ENCODE peak calls at places on chromosomes 5 and 9, in four cellular contexts. L is mesendoderm, R is tibial artery, W is small intestine. A is an unnamed sample. For H3K4me1, the result is how much of the 10 kb centered on the place peaks cover.

GRCh38 chr9:123569343-123569694 is 213.3 kb downstream of the CRB2 start:
- DNase-seq in L (no peak), R (no peak), W (no peak), A (no peak)

GRCh38 chr5:72556351-72557146 is 49.3 kb upstream of the ZNF366 start:
- DNase-seq in R (peak), W (peak), L (peak), A (peak)

GRCh38 chr5:166725585-166725984 is 1565.9 kb upstream of the WWC1 start:
- DNase-seq in R (no peak), W (no peak), L (no peak), A (no peak)

GRCh38 chr9:36136894-36137391 is 410 bp downstream of the GLIPR2 start:
- DNase-seq in R (no peak), L (peak), W (no peak), A (no peak)

GRCh38 chr9:111431684-111432083 is 52.5 kb downstream of the ECPAS start:
- DNase-seq in L (no peak), R (no peak), W (no peak), A (no peak)

GRCh38 chr5:145495741-145496140 is 339.4 kb downstream of the PRELID2 start:
- DNase-seq in W (peak), L (peak), R (no peak), A (no peak)

GRCh38 chr5:53831496-53831895 is 271.1 kb downstream of the NDUFS4 start:
- DNase-seq in W (no peak), L (no peak), R (no peak), A (no peak)

GRCh38 chr9:37486616-37487544 is 1.1 kb downstream of the POLR1E start:
- DNase-seq in W (peak), L (peak), R (peak), A (no peak)

GRCh38 chr5:112165399-112165798 is 253.7 kb downstream of the EPB41L4A start:
- DNase-seq in W (no peak), L (no peak), R (no peak), A (no peak)

GRCh38 chr9:116189683-116190082 is 36.1 kb downstream of the PAPPA start:
- DNase-seq in R (no peak), L (no peak), W (no peak), A (peak)

GRCh38 chr5:139150359-139150999 is 47.7 kb downstream of the SIL1 start:
- DNase-seq in L (no peak), R (no peak), W (no peak), A (no peak)

GRCh38 chr5:1734908-1735289 is 64.7 kb downstream of the MRPL36 start:
- DNase-seq in W (no peak), L (no peak), R (no peak), A (no peak)

GRCh38 chr5:96033116-96033515 is 71.5 kb upstream of the ELL2 start:
- DNase-seq in R (no peak), L (no peak), W (no peak), A (no peak)

GRCh38 chr9:89924611-89925010 is 319.8 kb downstream of the GADD45G start:
- DNase-seq in W (no peak), R (no peak), L (no peak), A (no peak)

GRCh38 chr5:160462167-160462566 is 40.5 kb downstream of the PTTG1 start:
- DNase-seq in W (no peak), R (no peak), L (no peak), A (no peak)

GRCh38 chr5:179836225-179837019 is 15.7 kb downstream of the SQSTM1 start:
- DNase-seq in W (peak), R (no peak), L (no peak), A (peak)

GRCh38 chr5:78527054-78527884 is 121.3 kb downstream of the LHFPL2 start:
- DNase-seq in W (peak), L (peak), R (peak), A (no peak)

GRCh38 chr5:40681351-40682311 is 1.9 kb downstream of the PTGER4 start:
- DNase-seq in R (peak), W (peak), L (peak), A (peak)

GRCh38 chr5:180601591-180602480 is 10.5 kb upstream of the SCGB3A1 start:
- DNase-seq in W (no peak), L (no peak), R (peak), A (peak)

GRCh38 chr9:121939643-121940042 is 153.5 kb downstream of the TTLL11 start:
- DNase-seq in R (no peak), W (no peak), L (no peak), A (no peak)

GRCh38 chr5:135335031-135335828 is 63.8 kb downstream of the MACROH2A1 start:
- DNase-seq in L (no peak), W (no peak), R (no peak), A (no peak)

GRCh38 chr5:148746826-148747535 is 79.4 kb upstream of the ADRB2 start:
- DNase-seq in L (no peak), R (no peak), W (no peak), A (no peak)

DNA sequence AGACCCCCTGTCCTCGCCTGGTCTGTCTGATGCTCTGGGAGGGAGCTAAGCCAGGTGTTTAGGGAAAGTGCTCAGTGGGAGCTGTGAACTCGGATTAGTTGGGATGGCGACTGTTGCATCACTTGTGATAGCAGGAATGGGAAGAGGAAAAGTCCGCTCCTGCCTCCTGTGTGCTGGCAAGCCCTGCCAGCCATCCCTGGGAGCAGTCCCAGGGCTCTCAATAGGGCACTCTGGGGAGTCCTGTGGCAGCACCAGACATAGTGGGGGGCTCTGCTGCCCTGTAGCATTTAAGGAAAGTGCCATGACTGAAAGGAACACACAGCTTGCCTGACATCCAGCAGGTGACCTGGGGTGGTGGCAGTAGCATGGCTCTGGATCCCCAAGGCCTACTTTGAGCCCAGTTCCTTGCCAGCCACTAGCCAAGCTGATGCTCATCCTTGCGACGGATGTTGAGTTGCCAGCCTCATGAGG is 81.5 kb downstream of the AMBP start:
- DNase-seq in R (no peak), L (no peak), W (no peak), A (peak)
- H3K4me1 ChIP-seq in R (under half), L (under half), W (under half), A (under half)

DNA sequence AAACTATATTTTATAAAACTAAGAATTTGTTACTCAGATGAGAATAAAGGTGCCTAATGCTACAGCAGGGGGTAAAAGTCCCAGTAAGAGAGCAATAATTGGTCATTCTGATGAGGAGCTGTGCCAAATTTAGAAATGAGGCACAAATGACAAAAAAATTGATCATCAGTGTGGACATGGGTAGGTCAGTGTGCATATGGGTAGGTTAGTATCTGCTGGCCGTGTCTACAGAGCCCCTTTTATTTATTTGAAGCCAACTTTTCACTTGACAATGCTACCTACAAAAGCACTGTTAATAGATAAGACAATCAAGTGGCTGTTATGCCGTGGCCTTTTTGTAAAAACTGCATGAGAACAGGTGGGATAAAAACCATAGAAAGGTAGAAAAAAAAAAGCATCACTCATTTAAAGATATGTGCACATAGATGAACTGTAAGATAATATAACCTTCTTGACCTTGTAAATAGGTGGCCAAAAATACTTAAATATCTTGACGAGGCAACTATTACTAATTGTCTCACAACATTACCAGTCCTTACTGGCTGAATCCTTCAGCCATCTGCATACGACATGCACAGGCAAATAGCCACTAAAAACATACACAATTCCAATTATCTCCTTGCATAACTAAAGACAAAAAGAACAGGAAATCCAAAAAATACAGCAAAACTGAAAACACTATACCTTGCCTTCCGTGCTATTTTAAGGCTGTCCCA is 454.7 kb downstream of the RAB3C start:
- DNase-seq in R (no peak), W (no peak), L (no peak), A (no peak)
- H3K4me1 ChIP-seq in R (under half), W (under half), L (under half), A (under half)

DNA sequence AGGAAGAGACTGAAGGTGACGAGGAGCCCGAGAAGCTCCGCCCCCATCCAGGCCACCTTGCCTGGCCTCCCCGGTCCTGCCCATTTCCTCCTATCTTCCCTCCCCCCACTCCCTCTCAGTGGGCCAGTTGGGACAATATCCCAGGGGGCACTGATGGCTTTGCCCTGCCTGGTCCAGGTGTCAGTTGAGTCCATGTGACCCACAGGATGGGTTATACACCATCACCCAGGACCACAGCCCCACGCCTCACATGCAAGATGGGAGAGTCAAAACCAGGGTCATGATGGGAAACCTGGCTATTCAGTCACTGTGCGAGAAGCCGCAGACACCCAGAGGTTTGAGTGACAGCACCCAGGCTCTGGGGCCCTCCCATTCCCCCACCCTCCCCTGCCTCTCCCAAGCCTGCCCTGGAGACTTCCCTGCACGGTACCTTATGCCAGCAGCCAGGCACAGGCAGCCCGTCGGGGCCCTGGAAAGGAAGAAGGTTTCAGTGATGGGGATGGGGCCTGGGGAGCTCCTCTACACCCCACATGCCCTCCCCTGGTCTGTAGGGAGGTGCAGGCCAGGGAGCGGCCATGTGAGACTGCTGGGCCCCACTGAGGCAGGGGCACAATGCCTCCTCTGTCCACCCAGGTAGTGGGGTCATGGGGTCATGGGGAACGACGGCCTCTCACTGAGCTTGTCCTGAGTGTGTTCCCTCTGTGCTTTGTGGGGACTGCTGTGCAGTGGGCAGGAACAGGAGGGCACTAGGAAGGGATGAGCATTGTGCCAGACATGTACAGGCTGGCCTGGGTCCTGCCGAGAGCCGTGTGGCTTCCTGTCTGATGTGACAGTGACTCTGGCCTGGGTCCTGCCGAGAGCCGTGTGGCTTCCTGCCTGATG is 6.3 kb upstream of the PHYKPL start:
- DNase-seq in W (no peak), R (no peak), L (no peak), A (no peak)
- H3K4me1 ChIP-seq in W (under half), R (under half), L (under half), A (under half)

GRCh38 chr5:142435410-142436115 is 110.7 kb upstream of the SPRY4 start:
- DNase-seq in R (no peak), W (no peak), L (no peak), A (no peak)
- H3K4me1 ChIP-seq in R (under half), W (under half), L (under half), A (under half)

GRCh38 chr9:87491488-87491887 is 6.2 kb upstream of the DAPK1 start:
- DNase-seq in R (no peak), W (no peak), L (no peak), A (no peak)
- H3K4me1 ChIP-seq in R (under half), W (under half), L (under half), A (under half)

GRCh38 chr5:59039296-59040006 is 456.6 kb downstream of the RAB3C start:
- DNase-seq in L (peak), R (peak), W (peak), A (peak)
- H3K4me1 ChIP-seq in L (under half), R (under half), W (under half), A (half or more)

DNA sequence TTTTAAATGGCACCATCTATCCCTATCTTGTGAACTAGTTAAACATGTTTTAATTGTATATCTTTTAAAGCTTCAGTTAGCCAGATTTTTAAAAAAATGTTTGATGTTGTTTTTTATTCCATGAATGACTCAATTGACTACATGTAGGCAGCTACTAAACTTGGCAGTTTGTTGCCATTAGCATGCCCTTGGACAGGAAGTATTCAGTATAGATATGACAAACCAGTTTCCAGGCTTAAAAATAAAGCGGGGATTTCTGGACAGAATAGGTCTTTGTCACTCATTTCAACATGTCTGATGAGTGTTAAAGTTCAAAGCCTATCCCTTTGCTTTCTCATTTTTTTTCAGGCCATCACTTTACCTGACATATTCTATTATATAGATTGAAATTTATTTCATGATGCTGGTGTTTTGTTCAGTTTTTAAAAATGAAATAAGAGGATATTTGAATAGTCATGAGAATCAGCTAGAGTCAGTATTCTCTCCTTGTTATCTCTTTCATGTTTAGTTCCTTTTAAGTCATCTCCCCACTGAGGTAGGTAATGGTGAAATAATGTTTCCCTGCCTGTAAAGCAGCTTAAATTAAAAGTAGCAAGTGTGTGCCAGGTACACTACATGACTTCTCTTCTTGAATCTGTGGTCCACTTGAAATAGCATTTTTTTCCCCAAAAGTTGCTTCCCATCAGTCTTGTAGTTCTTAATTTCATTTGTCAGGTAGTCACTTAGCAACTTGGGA is 11.9 kb downstream of the TNFAIP8 start:
- DNase-seq in L (no peak), W (no peak), R (no peak), A (no peak)
- H3K4me1 ChIP-seq in L (under half), W (under half), R (under half), A (half or more)